ENCODE peak calls at places on chromosomes 7 and 10, in ten cellular contexts. One of them, this sample, is unnamed.

GRCh38 chr7:50332241-50333176 is 28.0 kb downstream of the IKZF1 start:
- DNase-seq in right cardiac atrium: no peak
- DNase-seq in DND-41: no peak
- DNase-seq in body of pancreas: no peak
- DNase-seq in lower lobe of right lung: no peak
- DNase-seq in heart left ventricle: no peak
- DNase-seq in GM23338: no peak
- DNase-seq in tibial nerve: no peak
- DNase-seq in astrocyte: no peak
- DNase-seq in lung: no peak
- DNase-seq in this sample: no peak

GRCh38 chr7:69982197-69982596 is 383.9 kb downstream of the AUTS2 start:
- DNase-seq in right cardiac atrium: no peak
- DNase-seq in DND-41: no peak
- DNase-seq in body of pancreas: no peak
- DNase-seq in lower lobe of right lung: no peak
- DNase-seq in heart left ventricle: no peak
- DNase-seq in GM23338: peak; percentile 44
- DNase-seq in tibial nerve: no peak
- DNase-seq in astrocyte: peak; percentile 56
- DNase-seq in lung: no peak
- DNase-seq in this sample: no peak

GRCh38 chr10:504131-504611 is 185.3 kb downstream of the DIP2C start:
- DNase-seq in right cardiac atrium: peak; percentile 39
- DNase-seq in DND-41: no peak
- DNase-seq in body of pancreas: no peak
- DNase-seq in lower lobe of right lung: no peak
- DNase-seq in heart left ventricle: no peak
- DNase-seq in GM23338: no peak
- DNase-seq in tibial nerve: no peak
- DNase-seq in astrocyte: no peak
- DNase-seq in lung: no peak
- DNase-seq in this sample: no peak

GRCh38 chr7:1463685-1464223 is 4.5 kb upstream of the MICALL2 start:
- DNase-seq in right cardiac atrium: no peak
- DNase-seq in DND-41: no peak
- DNase-seq in body of pancreas: no peak
- DNase-seq in lower lobe of right lung: no peak
- DNase-seq in heart left ventricle: no peak
- DNase-seq in GM23338: no peak
- DNase-seq in tibial nerve: no peak
- DNase-seq in astrocyte: no peak
- DNase-seq in lung: no peak
- DNase-seq in this sample: no peak

GRCh38 chr7:41786943-41787342 is 84.1 kb upstream of the INHBA start:
- DNase-seq in right cardiac atrium: no peak
- DNase-seq in DND-41: no peak
- DNase-seq in body of pancreas: no peak
- DNase-seq in lower lobe of right lung: peak; percentile 56
- DNase-seq in heart left ventricle: no peak
- DNase-seq in GM23338: no peak
- DNase-seq in tibial nerve: no peak
- DNase-seq in astrocyte: no peak
- DNase-seq in lung: no peak
- DNase-seq in this sample: no peak

GRCh38 chr7:35800718-35801391 is at the start of gene SEPTIN7:
- DNase-seq in right cardiac atrium: peak; percentile 100
- DNase-seq in DND-41: peak; percentile 99
- DNase-seq in body of pancreas: peak; percentile 99
- DNase-seq in lower lobe of right lung: peak; percentile 99
- DNase-seq in heart left ventricle: peak; percentile 99
- DNase-seq in GM23338: peak; percentile 99
- DNase-seq in tibial nerve: peak; percentile 95
- DNase-seq in astrocyte: peak; percentile 95
- DNase-seq in lung: peak; percentile 100
- DNase-seq in this sample: peak; percentile 100

GRCh38 chr7:122255454-122255853 is 49.1 kb downstream of the FEZF1 start:
- DNase-seq in right cardiac atrium: no peak
- DNase-seq in DND-41: no peak
- DNase-seq in body of pancreas: no peak
- DNase-seq in lower lobe of right lung: no peak
- DNase-seq in heart left ventricle: no peak
- DNase-seq in GM23338: peak; percentile 28
- DNase-seq in tibial nerve: no peak
- DNase-seq in astrocyte: no peak
- DNase-seq in lung: no peak
- DNase-seq in this sample: no peak

GRCh38 chr7:651032-651728 is 75.3 kb upstream of the DNAAF5 start:
- DNase-seq in right cardiac atrium: peak; percentile 4
- DNase-seq in DND-41: no peak
- DNase-seq in body of pancreas: no peak
- DNase-seq in lower lobe of right lung: peak; percentile 5
- DNase-seq in heart left ventricle: no peak
- DNase-seq in GM23338: no peak
- DNase-seq in tibial nerve: no peak
- DNase-seq in astrocyte: no peak
- DNase-seq in lung: no peak
- DNase-seq in this sample: no peak

GRCh38 chr7:139482662-139483466 is 609 bp downstream of the KLRG2 start:
- DNase-seq in right cardiac atrium: peak; percentile 57
- DNase-seq in DND-41: no peak
- DNase-seq in body of pancreas: peak; percentile 9
- DNase-seq in lower lobe of right lung: peak; percentile 52
- DNase-seq in heart left ventricle: no peak
- DNase-seq in GM23338: peak; percentile 73
- DNase-seq in tibial nerve: no peak
- DNase-seq in astrocyte: no peak
- DNase-seq in lung: no peak
- DNase-seq in this sample: no peak

GRCh38 chr7:107506683-107507339 is 37.0 kb downstream of the GPR22 start:
- DNase-seq in right cardiac atrium: peak; percentile 72
- DNase-seq in DND-41: no peak
- DNase-seq in body of pancreas: peak; percentile 79
- DNase-seq in lower lobe of right lung: peak; percentile 83
- DNase-seq in heart left ventricle: peak; percentile 15
- DNase-seq in GM23338: no peak
- DNase-seq in tibial nerve: no peak
- DNase-seq in astrocyte: no peak
- DNase-seq in lung: peak; percentile 63
- DNase-seq in this sample: no peak

GRCh38 chr10:31803606-31804195 is 124.9 kb downstream of the ARHGAP12 start:
- DNase-seq in right cardiac atrium: no peak
- DNase-seq in DND-41: no peak
- DNase-seq in body of pancreas: no peak
- DNase-seq in lower lobe of right lung: no peak
- DNase-seq in heart left ventricle: no peak
- DNase-seq in GM23338: peak; percentile 27
- DNase-seq in tibial nerve: no peak
- DNase-seq in astrocyte: peak; percentile 49
- DNase-seq in lung: no peak
- DNase-seq in this sample: no peak

GRCh38 chr7:25940086-25940906 is 211.7 kb upstream of the NFE2L3 start:
- DNase-seq in right cardiac atrium: no peak
- DNase-seq in DND-41: no peak
- DNase-seq in body of pancreas: no peak
- DNase-seq in lower lobe of right lung: no peak
- DNase-seq in heart left ventricle: no peak
- DNase-seq in GM23338: no peak
- DNase-seq in tibial nerve: no peak
- DNase-seq in astrocyte: no peak
- DNase-seq in lung: no peak
- DNase-seq in this sample: peak; percentile 7

GRCh38 chr7:54783952-54784351 is 24.9 kb upstream of the SEC61G start:
- DNase-seq in right cardiac atrium: no peak
- DNase-seq in DND-41: no peak
- DNase-seq in body of pancreas: no peak
- DNase-seq in lower lobe of right lung: no peak
- DNase-seq in heart left ventricle: no peak
- DNase-seq in GM23338: no peak
- DNase-seq in tibial nerve: no peak
- DNase-seq in astrocyte: no peak
- DNase-seq in lung: no peak
- DNase-seq in this sample: no peak

GRCh38 chr7:54792383-54792782 is 33.4 kb upstream of the SEC61G start:
- DNase-seq in right cardiac atrium: no peak
- DNase-seq in DND-41: no peak
- DNase-seq in body of pancreas: no peak
- DNase-seq in lower lobe of right lung: no peak
- DNase-seq in heart left ventricle: no peak
- DNase-seq in GM23338: no peak
- DNase-seq in tibial nerve: no peak
- DNase-seq in astrocyte: no peak
- DNase-seq in lung: no peak
- DNase-seq in this sample: no peak

GRCh38 chr7:54785261-54785660 is 26.2 kb upstream of the SEC61G start:
- DNase-seq in right cardiac atrium: no peak
- DNase-seq in DND-41: no peak
- DNase-seq in body of pancreas: no peak
- DNase-seq in lower lobe of right lung: no peak
- DNase-seq in heart left ventricle: no peak
- DNase-seq in GM23338: peak; percentile 37
- DNase-seq in tibial nerve: no peak
- DNase-seq in astrocyte: no peak
- DNase-seq in lung: no peak
- DNase-seq in this sample: no peak

GRCh38 chr7:54782829-54783228 is 23.8 kb upstream of the SEC61G start:
- DNase-seq in right cardiac atrium: no peak
- DNase-seq in DND-41: no peak
- DNase-seq in body of pancreas: no peak
- DNase-seq in lower lobe of right lung: no peak
- DNase-seq in heart left ventricle: no peak
- DNase-seq in GM23338: peak; percentile 48
- DNase-seq in tibial nerve: no peak
- DNase-seq in astrocyte: no peak
- DNase-seq in lung: no peak
- DNase-seq in this sample: no peak

DNA sequence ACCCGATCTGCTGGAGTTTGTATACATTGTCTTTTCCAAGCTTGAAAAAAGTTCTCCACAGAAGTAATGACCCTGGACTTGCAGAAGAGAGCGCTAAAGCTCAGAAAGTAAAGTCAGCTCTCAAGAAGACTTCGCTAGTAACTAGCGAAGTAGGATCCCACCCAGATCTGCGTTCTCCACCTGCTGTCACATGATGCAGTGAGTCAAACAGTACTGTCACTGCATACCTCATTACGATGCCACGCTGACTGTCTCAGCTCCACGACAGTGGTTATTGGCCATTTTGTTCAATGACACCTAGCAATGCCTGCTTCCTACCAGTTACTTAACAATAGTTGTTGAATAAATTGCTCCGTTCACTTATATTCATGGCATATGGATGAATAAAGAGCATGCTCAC is 29.7 kb upstream of the SEC61G start:
- DNase-seq in right cardiac atrium: no peak
- DNase-seq in DND-41: no peak
- DNase-seq in body of pancreas: peak; percentile 53
- DNase-seq in lower lobe of right lung: no peak
- DNase-seq in heart left ventricle: no peak
- DNase-seq in GM23338: peak; percentile 81
- DNase-seq in tibial nerve: no peak
- DNase-seq in astrocyte: peak; percentile 81
- DNase-seq in lung: no peak
- DNase-seq in this sample: no peak
- H3K4me3 ChIP-seq in right cardiac atrium: no peak overlapping the region
- H3K4me3 ChIP-seq in DND-41: no peak overlapping the region
- H3K4me3 ChIP-seq in body of pancreas: no peak overlapping the region
- H3K4me3 ChIP-seq in lower lobe of right lung: no peak overlapping the region
- H3K4me3 ChIP-seq in heart left ventricle: no peak overlapping the region
- H3K4me3 ChIP-seq in GM23338: no peak overlapping the region
- H3K4me3 ChIP-seq in tibial nerve: no peak overlapping the region
- H3K4me3 ChIP-seq in astrocyte: no peak overlapping the region
- H3K4me3 ChIP-seq in lung: no peak overlapping the region
- H3K4me3 ChIP-seq in this sample: no peak overlapping the region

GRCh38 chr7:132425920-132426319 is 150.3 kb downstream of the PLXNA4 start:
- DNase-seq in right cardiac atrium: no peak
- DNase-seq in DND-41: no peak
- DNase-seq in body of pancreas: no peak
- DNase-seq in lower lobe of right lung: no peak
- DNase-seq in heart left ventricle: no peak
- DNase-seq in GM23338: no peak
- DNase-seq in tibial nerve: no peak
- DNase-seq in astrocyte: no peak
- DNase-seq in lung: no peak
- DNase-seq in this sample: no peak
- H3K4me1 ChIP-seq in right cardiac atrium: peaks cover 19% of the 10 kb centered on the region
- H3K4me1 ChIP-seq in DND-41: no peaks in the 10 kb centered on the region
- H3K4me1 ChIP-seq in body of pancreas: no peaks in the 10 kb centered on the region
- H3K4me1 ChIP-seq in lower lobe of right lung: no peaks in the 10 kb centered on the region
- H3K4me1 ChIP-seq in heart left ventricle: peaks cover 49% of the 10 kb centered on the region
- H3K4me1 ChIP-seq in GM23338: peaks cover 12% of the 10 kb centered on the region
- H3K4me1 ChIP-seq in tibial nerve: no peaks in the 10 kb centered on the region
- H3K4me1 ChIP-seq in astrocyte: peaks cover 23% of the 10 kb centered on the region
- H3K4me1 ChIP-seq in lung: no peaks in the 10 kb centered on the region
- H3K4me1 ChIP-seq in this sample: no peaks in the 10 kb centered on the region

DNA sequence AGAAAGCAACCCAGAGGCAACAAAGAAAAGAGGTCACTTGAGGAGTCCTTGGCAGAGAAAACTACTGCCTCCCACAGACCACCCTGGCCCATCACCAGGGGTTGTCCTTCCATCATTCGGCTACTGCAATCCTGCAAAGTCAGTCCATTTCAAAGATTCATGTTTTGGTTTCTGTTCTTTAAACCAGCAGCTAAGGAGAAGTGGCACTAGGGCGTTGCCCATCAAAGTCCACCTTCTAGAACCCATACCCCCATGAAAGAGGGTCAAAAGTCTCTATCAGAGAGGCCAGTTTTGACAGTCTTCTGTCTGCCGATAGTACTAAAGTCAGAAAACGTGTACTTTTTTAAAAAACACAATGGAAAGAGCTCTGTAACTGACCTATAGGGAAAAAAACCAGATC is 14.4 kb downstream of the CCDC6 start:
- DNase-seq in right cardiac atrium: no peak
- DNase-seq in DND-41: no peak
- DNase-seq in body of pancreas: no peak
- DNase-seq in lower lobe of right lung: no peak
- DNase-seq in heart left ventricle: no peak
- DNase-seq in GM23338: no peak
- DNase-seq in tibial nerve: no peak
- DNase-seq in astrocyte: no peak
- DNase-seq in lung: no peak
- DNase-seq in this sample: no peak
- H3K27ac ChIP-seq in right cardiac atrium: no peak overlapping the region
- H3K27ac ChIP-seq in DND-41: no peak overlapping the region
- H3K27ac ChIP-seq in body of pancreas: no peak overlapping the region
- H3K27ac ChIP-seq in lower lobe of right lung: peak overlapping the region; percentile 28
- H3K27ac ChIP-seq in heart left ventricle: no peak overlapping the region
- H3K27ac ChIP-seq in GM23338: peak overlapping the region; percentile 26
- H3K27ac ChIP-seq in tibial nerve: no peak overlapping the region
- H3K27ac ChIP-seq in astrocyte: no peak overlapping the region
- H3K27ac ChIP-seq in lung: no peak overlapping the region
- H3K27ac ChIP-seq in this sample: no peak overlapping the region

DNA sequence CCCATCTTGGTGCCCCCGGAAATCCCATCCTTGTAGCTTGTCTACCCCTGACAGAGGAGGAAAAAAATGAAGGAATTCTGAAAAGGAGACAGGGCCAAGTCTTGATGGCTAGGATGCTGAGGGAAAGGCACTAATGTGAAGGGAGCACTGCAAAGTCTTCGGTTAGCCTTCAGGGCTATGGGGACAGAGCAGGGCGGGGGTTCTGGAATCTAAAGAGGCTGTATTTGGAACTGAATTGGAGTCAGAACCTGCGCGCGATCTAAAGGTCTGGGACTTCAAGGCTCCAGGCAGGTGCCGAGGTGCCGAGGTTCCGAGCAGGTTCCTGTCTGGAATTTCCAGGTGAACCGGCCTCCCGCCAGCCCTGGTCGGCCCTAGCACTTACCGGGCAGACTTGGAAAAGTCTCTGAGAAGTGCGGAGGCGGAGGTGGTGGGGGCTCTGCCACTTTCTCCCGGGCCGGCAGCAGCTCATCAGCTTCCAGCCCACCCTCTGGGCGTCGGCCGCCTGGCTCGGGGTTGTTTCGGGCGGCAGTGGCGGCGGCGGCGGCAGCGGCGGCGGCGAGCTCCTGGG is 781 bp downstream of the GBX1 start:
- DNase-seq in right cardiac atrium: no peak
- DNase-seq in DND-41: no peak
- DNase-seq in body of pancreas: no peak
- DNase-seq in lower lobe of right lung: no peak
- DNase-seq in heart left ventricle: no peak
- DNase-seq in GM23338: peak; percentile 57
- DNase-seq in tibial nerve: no peak
- DNase-seq in astrocyte: no peak
- DNase-seq in lung: no peak
- DNase-seq in this sample: no peak
- H3K4me3 ChIP-seq in right cardiac atrium: peak overlapping the region; percentile 79
- H3K4me3 ChIP-seq in DND-41: no peak overlapping the region
- H3K4me3 ChIP-seq in body of pancreas: no peak overlapping the region
- H3K4me3 ChIP-seq in lower lobe of right lung: peak overlapping the region; percentile 52
- H3K4me3 ChIP-seq in heart left ventricle: peak overlapping the region; percentile 51
- H3K4me3 ChIP-seq in GM23338: peak overlapping the region; percentile 65
- H3K4me3 ChIP-seq in tibial nerve: peak overlapping the region; percentile 22
- H3K4me3 ChIP-seq in astrocyte: peak overlapping the region; percentile 17
- H3K4me3 ChIP-seq in lung: peak overlapping the region; percentile 28
- H3K4me3 ChIP-seq in this sample: no peak overlapping the region